ENCODE peak calls at places on chromosome 16, in five cellular contexts. One of them, this sample, is unnamed.

GRCh38 chr16:89795676-89796075 is 20.8 kb downstream of the FANCA start:
- DNase-seq in mesendoderm: peak; percentile 62
- DNase-seq in H1: no peak
- DNase-seq in IMR-90: no peak
- DNase-seq in neuronal stem cell: no peak
- DNase-seq in this sample: no peak

GRCh38 chr16:83803811-83804210 is 4.0 kb upstream of the HSBP1 start:
- DNase-seq in mesendoderm: no peak
- DNase-seq in H1: no peak
- DNase-seq in IMR-90: no peak
- DNase-seq in neuronal stem cell: no peak
- DNase-seq in this sample: no peak

GRCh38 chr16:31141489-31142108 is 6.1 kb upstream of the PRSS8 start:
- DNase-seq in mesendoderm: no peak
- DNase-seq in H1: no peak
- DNase-seq in IMR-90: peak; percentile 84
- DNase-seq in neuronal stem cell: no peak
- DNase-seq in this sample: peak; percentile 54

GRCh38 chr16:51707666-51708065 is 556.6 kb upstream of the SALL1 start:
- DNase-seq in mesendoderm: no peak
- DNase-seq in H1: no peak
- DNase-seq in IMR-90: no peak
- DNase-seq in neuronal stem cell: no peak
- DNase-seq in this sample: no peak

GRCh38 chr16:23453338-23454052 is 506 bp upstream of the COG7 start:
- DNase-seq in mesendoderm: no peak
- DNase-seq in H1: no peak
- DNase-seq in IMR-90: no peak
- DNase-seq in neuronal stem cell: no peak
- DNase-seq in this sample: no peak

GRCh38 chr16:56830669-56831068 is 34.3 kb upstream of the SLC12A3 start:
- DNase-seq in mesendoderm: no peak
- DNase-seq in H1: no peak
- DNase-seq in IMR-90: no peak
- DNase-seq in neuronal stem cell: no peak
- DNase-seq in this sample: no peak

GRCh38 chr16:11572301-11572995 is 14.3 kb downstream of the LITAF start:
- DNase-seq in mesendoderm: no peak
- DNase-seq in H1: no peak
- DNase-seq in IMR-90: no peak
- DNase-seq in neuronal stem cell: no peak
- DNase-seq in this sample: no peak

GRCh38 chr16:27225536-27226360 is 22.4 kb downstream of the KDM8 start:
- DNase-seq in mesendoderm: no peak
- DNase-seq in H1: no peak
- DNase-seq in IMR-90: no peak
- DNase-seq in neuronal stem cell: no peak
- DNase-seq in this sample: no peak

GRCh38 chr16:87580855-87581261 is 21.4 kb upstream of the JPH3 start:
- DNase-seq in mesendoderm: peak; percentile 46
- DNase-seq in H1: no peak
- DNase-seq in IMR-90: peak; percentile 46
- DNase-seq in neuronal stem cell: no peak
- DNase-seq in this sample: no peak

GRCh38 chr16:82917886-82918595 is 291.3 kb downstream of the CDH13 start:
- DNase-seq in mesendoderm: no peak
- DNase-seq in H1: no peak
- DNase-seq in IMR-90: no peak
- DNase-seq in neuronal stem cell: no peak
- DNase-seq in this sample: no peak

GRCh38 chr16:3576211-3576610 is 992 bp downstream of the NLRC3 start:
- DNase-seq in mesendoderm: no peak
- DNase-seq in H1: no peak
- DNase-seq in IMR-90: no peak
- DNase-seq in neuronal stem cell: no peak
- DNase-seq in this sample: no peak

GRCh38 chr16:27253526-27253930 is 15.0 kb downstream of the NSMCE1 start:
- DNase-seq in mesendoderm: no peak
- DNase-seq in H1: no peak
- DNase-seq in IMR-90: peak; percentile 92
- DNase-seq in neuronal stem cell: no peak
- DNase-seq in this sample: no peak

GRCh38 chr16:52812945-52813556 is 239.6 kb downstream of the CHD9NB start:
- DNase-seq in mesendoderm: peak; percentile 68
- DNase-seq in H1: no peak
- DNase-seq in IMR-90: peak; percentile 28
- DNase-seq in neuronal stem cell: no peak
- DNase-seq in this sample: no peak

GRCh38 chr16:66741131-66741900 is 10.1 kb downstream of the DYNC1LI2 start:
- DNase-seq in mesendoderm: peak; percentile 22
- DNase-seq in H1: no peak
- DNase-seq in IMR-90: peak; percentile 88
- DNase-seq in neuronal stem cell: no peak
- DNase-seq in this sample: no peak

GRCh38 chr16:73232555-73233422 is 184.9 kb upstream of the ZFHX3 start:
- DNase-seq in mesendoderm: peak; percentile 68
- DNase-seq in H1: no peak
- DNase-seq in IMR-90: peak; percentile 100
- DNase-seq in neuronal stem cell: no peak
- DNase-seq in this sample: peak; percentile 49

GRCh38 chr16:66541388-66542360 is 8.2 kb downstream of the TK2 start:
- DNase-seq in mesendoderm: no peak
- DNase-seq in H1: no peak
- DNase-seq in IMR-90: no peak
- DNase-seq in neuronal stem cell: no peak
- DNase-seq in this sample: no peak

GRCh38 chr16:89243664-89244063 is 26.2 kb downstream of the ZNF778 start:
- DNase-seq in mesendoderm: no peak
- DNase-seq in H1: no peak
- DNase-seq in IMR-90: no peak
- DNase-seq in neuronal stem cell: no peak
- DNase-seq in this sample: no peak

GRCh38 chr16:30023586-30023985 is 588 bp downstream of the C16orf92 start:
- DNase-seq in mesendoderm: no peak
- DNase-seq in H1: no peak
- DNase-seq in IMR-90: no peak
- DNase-seq in neuronal stem cell: no peak
- DNase-seq in this sample: no peak

GRCh38 chr16:66489385-66489784 is 60.5 kb downstream of the TK2 start:
- DNase-seq in mesendoderm: no peak
- DNase-seq in H1: no peak
- DNase-seq in IMR-90: no peak
- DNase-seq in neuronal stem cell: no peak
- DNase-seq in this sample: no peak

GRCh38 chr16:58084635-58085034 is 44.5 kb downstream of the CFAP20 start:
- DNase-seq in mesendoderm: no peak
- DNase-seq in H1: no peak
- DNase-seq in IMR-90: no peak
- DNase-seq in neuronal stem cell: no peak
- DNase-seq in this sample: no peak
- H3K18ac ChIP-seq in mesendoderm: no peak overlapping the region
- H3K18ac ChIP-seq in H1: no peak overlapping the region
- H3K18ac ChIP-seq in IMR-90: no peak overlapping the region
- H3K18ac ChIP-seq in neuronal stem cell: no peak overlapping the region
- H3K18ac ChIP-seq in this sample: no peak overlapping the region

GRCh38 chr16:85289760-85290625 is 177.7 kb upstream of the CIBAR2 start:
- DNase-seq in mesendoderm: no peak
- DNase-seq in H1: no peak
- DNase-seq in IMR-90: no peak
- DNase-seq in neuronal stem cell: no peak
- DNase-seq in this sample: no peak
- H3K18ac ChIP-seq in mesendoderm: no peak overlapping the region
- H3K18ac ChIP-seq in H1: no peak overlapping the region
- H3K18ac ChIP-seq in IMR-90: no peak overlapping the region
- H3K18ac ChIP-seq in neuronal stem cell: peak overlapping the region; percentile 65
- H3K18ac ChIP-seq in this sample: no peak overlapping the region

GRCh38 chr16:70801611-70802010 is 653 bp upstream of the VAC14 start:
- DNase-seq in mesendoderm: peak; percentile 36
- DNase-seq in H1: no peak
- DNase-seq in IMR-90: no peak
- DNase-seq in neuronal stem cell: no peak
- DNase-seq in this sample: peak; percentile 26

GRCh38 chr16:70804153-70804728 is 3.3 kb upstream of the VAC14 start:
- DNase-seq in mesendoderm: peak; percentile 15
- DNase-seq in H1: no peak
- DNase-seq in IMR-90: peak; percentile 93
- DNase-seq in neuronal stem cell: no peak
- DNase-seq in this sample: no peak

GRCh38 chr16:70803354-70803753 is 2.4 kb upstream of the VAC14 start:
- DNase-seq in mesendoderm: no peak
- DNase-seq in H1: no peak
- DNase-seq in IMR-90: peak; percentile 14
- DNase-seq in neuronal stem cell: no peak
- DNase-seq in this sample: no peak

GRCh38 chr16:70800798-70801480 is at the start of gene VAC14:
- DNase-seq in mesendoderm: peak; percentile 95
- DNase-seq in H1: peak; percentile 99
- DNase-seq in IMR-90: peak; percentile 79
- DNase-seq in neuronal stem cell: peak; percentile 84
- DNase-seq in this sample: peak; percentile 97

DNA sequence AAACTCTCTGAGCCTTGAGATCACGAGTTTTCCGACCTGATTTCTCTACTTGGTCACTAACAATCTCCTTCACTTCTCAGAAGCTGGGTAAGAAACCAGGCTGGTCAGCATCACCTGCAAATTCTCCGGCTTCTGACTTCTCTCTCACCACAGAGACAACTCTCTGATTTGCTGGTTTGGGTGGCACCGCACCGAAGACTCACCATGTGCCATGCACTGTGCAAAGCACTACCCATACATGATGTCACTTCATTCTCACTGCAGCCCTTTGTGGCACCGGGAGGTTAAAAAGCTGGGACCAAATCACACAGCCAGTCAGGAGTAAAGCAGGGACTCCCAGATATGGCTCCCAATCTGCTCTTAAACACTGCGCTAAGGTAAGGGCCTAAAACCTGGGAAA is 652 bp downstream of the VAC14 start:
- DNase-seq in mesendoderm: no peak
- DNase-seq in H1: no peak
- DNase-seq in IMR-90: no peak
- DNase-seq in neuronal stem cell: no peak
- DNase-seq in this sample: no peak
- H3K18ac ChIP-seq in mesendoderm: no peak overlapping the region
- H3K18ac ChIP-seq in H1: no peak overlapping the region
- H3K18ac ChIP-seq in IMR-90: no peak overlapping the region
- H3K18ac ChIP-seq in neuronal stem cell: peak overlapping the region; percentile 49
- H3K18ac ChIP-seq in this sample: no peak overlapping the region

GRCh38 chr16:14483819-14484385 is 146.2 kb downstream of the PARN start:
- DNase-seq in mesendoderm: no peak
- DNase-seq in H1: no peak
- DNase-seq in IMR-90: no peak
- DNase-seq in neuronal stem cell: no peak
- DNase-seq in this sample: no peak
- H3K18ac ChIP-seq in mesendoderm: no peak overlapping the region
- H3K18ac ChIP-seq in H1: no peak overlapping the region
- H3K18ac ChIP-seq in IMR-90: no peak overlapping the region
- H3K18ac ChIP-seq in neuronal stem cell: no peak overlapping the region
- H3K18ac ChIP-seq in this sample: no peak overlapping the region

DNA sequence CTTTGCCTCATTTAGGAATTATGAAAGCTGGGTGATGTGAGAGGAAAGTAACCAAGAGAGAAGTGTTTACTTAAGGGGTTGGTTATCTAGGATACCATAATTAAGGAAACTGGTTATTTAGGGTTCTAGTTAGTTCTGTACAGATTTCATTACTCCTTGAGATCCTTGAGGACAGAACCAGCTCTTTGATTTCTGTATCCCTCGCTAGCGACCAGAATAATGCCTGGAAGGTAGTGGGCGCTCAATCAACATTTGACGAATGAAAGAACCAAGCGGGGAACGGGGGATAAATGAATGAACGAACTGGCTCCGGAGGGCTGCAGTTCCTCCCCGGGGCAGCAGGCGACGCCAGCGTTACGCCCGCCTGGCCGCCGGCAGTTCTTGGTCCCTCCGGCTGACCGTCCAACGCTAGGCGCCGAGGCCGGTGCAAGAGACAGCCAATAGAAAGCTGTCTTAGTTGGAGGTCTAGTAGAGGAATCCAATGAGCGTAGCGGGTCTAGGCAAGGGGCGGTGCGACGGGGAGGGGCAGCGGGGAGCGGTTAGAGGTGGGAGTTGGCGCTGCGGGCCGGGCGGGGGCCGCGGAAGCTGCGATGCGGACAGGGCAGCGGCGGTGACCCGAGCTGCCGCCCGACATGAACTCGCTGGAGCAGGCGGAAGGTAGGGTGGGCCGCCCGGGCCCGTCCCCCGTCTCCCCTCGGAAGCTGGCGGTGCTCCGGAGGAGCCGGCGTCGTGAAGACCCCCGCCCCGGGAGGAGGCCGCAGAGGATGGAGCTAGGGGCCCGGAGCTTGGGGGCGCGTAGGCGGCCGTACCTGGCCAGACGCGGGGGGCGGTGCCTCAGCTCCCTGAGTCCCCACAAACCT is at the start of gene CNEP1R1:
- DNase-seq in mesendoderm: peak; percentile 99
- DNase-seq in H1: peak; percentile 94
- DNase-seq in IMR-90: peak; percentile 95
- DNase-seq in neuronal stem cell: peak; percentile 97
- DNase-seq in this sample: peak; percentile 98
- H3K18ac ChIP-seq in mesendoderm: peak within 1 kb of the TSS; percentile 77
- H3K18ac ChIP-seq in H1: no peak within 1 kb of the TSS
- H3K18ac ChIP-seq in IMR-90: no peak within 1 kb of the TSS
- H3K18ac ChIP-seq in neuronal stem cell: peak within 1 kb of the TSS; percentile 91
- H3K18ac ChIP-seq in this sample: no peak within 1 kb of the TSS

GRCh38 chr16:67803894-67804293 is 2.5 kb downstream of the RANBP10 start:
- DNase-seq in mesendoderm: no peak
- DNase-seq in H1: no peak
- DNase-seq in IMR-90: no peak
- DNase-seq in neuronal stem cell: no peak
- DNase-seq in this sample: no peak

GRCh38 chr16:67804853-67805542 is 1.4 kb downstream of the RANBP10 start:
- DNase-seq in mesendoderm: no peak
- DNase-seq in H1: no peak
- DNase-seq in IMR-90: peak; percentile 34
- DNase-seq in neuronal stem cell: no peak
- DNase-seq in this sample: no peak

GRCh38 chr16:67805718-67806427 is 487 bp downstream of the RANBP10 start:
- DNase-seq in mesendoderm: no peak
- DNase-seq in H1: no peak
- DNase-seq in IMR-90: no peak
- DNase-seq in neuronal stem cell: no peak
- DNase-seq in this sample: no peak

GRCh38 chr16:67806428-67807147 is at the start of the genes RANBP10 and TSNAXIP1:
- DNase-seq in mesendoderm: peak; percentile 100
- DNase-seq in H1: peak; percentile 93
- DNase-seq in IMR-90: peak; percentile 99
- DNase-seq in neuronal stem cell: peak; percentile 99
- DNase-seq in this sample: peak; percentile 99

DNA sequence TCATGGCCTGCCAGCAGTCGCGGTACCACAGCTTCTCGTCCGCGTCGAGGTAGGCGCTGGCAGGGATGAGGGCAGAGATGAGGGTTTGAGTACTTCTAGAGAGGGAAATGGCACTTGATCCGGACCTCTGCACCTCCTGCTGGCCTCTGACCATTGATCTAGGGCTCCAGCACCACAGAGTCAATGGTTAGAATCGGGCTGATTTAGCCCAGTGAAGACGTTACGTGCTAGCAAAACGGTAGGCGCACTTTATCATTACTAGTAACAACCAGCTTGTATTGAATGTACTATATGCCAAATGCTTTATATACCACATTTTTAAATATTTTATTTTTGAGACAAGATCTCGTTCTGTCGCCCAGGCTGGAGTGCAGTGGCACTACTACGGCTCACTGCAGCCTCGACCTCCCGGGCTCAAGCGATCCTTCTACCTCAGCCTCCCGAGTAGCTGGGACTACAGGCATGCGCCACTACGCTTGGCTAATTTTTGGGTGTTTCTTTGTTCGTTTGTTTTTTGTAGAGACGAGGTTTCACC is 526 bp downstream of the TSNAXIP1 start:
- DNase-seq in mesendoderm: no peak
- DNase-seq in H1: no peak
- DNase-seq in IMR-90: no peak
- DNase-seq in neuronal stem cell: no peak
- DNase-seq in this sample: no peak
- H3K18ac ChIP-seq in mesendoderm: no peak overlapping the region
- H3K18ac ChIP-seq in H1: no peak overlapping the region
- H3K18ac ChIP-seq in IMR-90: no peak overlapping the region
- H3K18ac ChIP-seq in neuronal stem cell: peak overlapping the region; percentile 61
- H3K18ac ChIP-seq in this sample: peak overlapping the region; percentile 31

This sample was measured in H9.